ENCODE peak calls at places on chromosomes 4 and X, in six cellular contexts. One of them, this sample, is unnamed.
A peak's percentile ranks its signal among the peaks of the same experiment; 100 is the strongest.

GRCh38 chrX:66064261-66064660 is 24.4 kb upstream of the VSIG4 start:
- DNase-seq in astrocyte: no peak
- DNase-seq in cardiac muscle cell: no peak
- DNase-seq in fibroblast of the aortic adventitia: no peak
- DNase-seq in tibial nerve: no peak
- DNase-seq in A673: no peak
- DNase-seq in this sample: no peak

GRCh38 chrX:38052096-38052495 is 45.7 kb downstream of the SYTL5 start:
- DNase-seq in astrocyte: peak; percentile 96
- DNase-seq in cardiac muscle cell: peak; percentile 74
- DNase-seq in fibroblast of the aortic adventitia: peak; percentile 78
- DNase-seq in tibial nerve: no peak
- DNase-seq in A673: peak; percentile 67
- DNase-seq in this sample: peak; percentile 80

GRCh38 chr4:90570615-90571014 is 443.4 kb downstream of the CCSER1 start:
- DNase-seq in astrocyte: no peak
- DNase-seq in cardiac muscle cell: no peak
- DNase-seq in fibroblast of the aortic adventitia: no peak
- DNase-seq in tibial nerve: no peak
- DNase-seq in A673: no peak
- DNase-seq in this sample: no peak

GRCh38 chrX:68650491-68650890 is 3.0 kb downstream of the STARD8 start:
- DNase-seq in astrocyte: peak; percentile 33
- DNase-seq in cardiac muscle cell: no peak
- DNase-seq in fibroblast of the aortic adventitia: no peak
- DNase-seq in tibial nerve: no peak
- DNase-seq in A673: no peak
- DNase-seq in this sample: peak; percentile 46

GRCh38 chr4:132934901-132935300 is 214.2 kb upstream of the PCDH10 start:
- DNase-seq in astrocyte: no peak
- DNase-seq in cardiac muscle cell: no peak
- DNase-seq in fibroblast of the aortic adventitia: no peak
- DNase-seq in tibial nerve: no peak
- DNase-seq in A673: no peak
- DNase-seq in this sample: no peak

GRCh38 chr4:178881937-178882336 is 1439.7 kb upstream of the AGA start:
- DNase-seq in astrocyte: no peak
- DNase-seq in cardiac muscle cell: no peak
- DNase-seq in fibroblast of the aortic adventitia: no peak
- DNase-seq in tibial nerve: no peak
- DNase-seq in A673: no peak
- DNase-seq in this sample: no peak

GRCh38 chr4:82352825-82353370 is 20.9 kb downstream of the HNRNPD start:
- DNase-seq in astrocyte: no peak
- DNase-seq in cardiac muscle cell: no peak
- DNase-seq in fibroblast of the aortic adventitia: no peak
- DNase-seq in tibial nerve: no peak
- DNase-seq in A673: no peak
- DNase-seq in this sample: no peak

GRCh38 chr4:116829187-116829586 is 256.2 kb downstream of the TRAM1L1 start:
- DNase-seq in astrocyte: no peak
- DNase-seq in cardiac muscle cell: no peak
- DNase-seq in fibroblast of the aortic adventitia: no peak
- DNase-seq in tibial nerve: no peak
- DNase-seq in A673: no peak
- DNase-seq in this sample: no peak

GRCh38 chr4:5893013-5893580 is at the start of gene CRMP1:
- DNase-seq in astrocyte: no peak
- DNase-seq in cardiac muscle cell: peak; percentile 19
- DNase-seq in fibroblast of the aortic adventitia: no peak
- DNase-seq in tibial nerve: no peak
- DNase-seq in A673: peak; percentile 82
- DNase-seq in this sample: no peak

DNA sequence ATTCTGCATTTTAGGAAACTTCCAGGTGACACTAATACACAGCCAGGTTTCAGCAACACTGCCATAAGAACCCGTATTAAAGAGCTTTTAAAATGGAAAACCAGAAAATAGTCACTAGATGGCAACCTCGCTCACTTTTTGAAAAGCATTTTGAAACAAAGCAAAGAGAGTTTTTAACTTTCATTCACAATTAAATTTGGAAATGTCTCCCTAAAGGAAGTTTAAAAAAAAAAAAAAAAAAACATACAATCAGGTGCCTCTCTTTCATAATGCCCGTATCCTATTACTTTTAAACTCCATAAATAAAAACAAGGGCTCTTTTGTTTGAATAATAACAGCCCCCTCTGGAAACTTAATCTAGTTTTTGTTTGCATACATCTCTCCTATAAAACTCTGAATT is 20.3 kb downstream of the MEPE start:
- DNase-seq in astrocyte: peak; percentile 23
- DNase-seq in cardiac muscle cell: peak; percentile 70
- DNase-seq in fibroblast of the aortic adventitia: peak; percentile 80
- DNase-seq in tibial nerve: no peak
- DNase-seq in A673: peak; percentile 61
- DNase-seq in this sample: peak; percentile 61
- TF ChIP-seq CTCF in astrocyte: peak; percentile 39
- TF ChIP-seq CTCF in cardiac muscle cell: peak; percentile 54
- TF ChIP-seq CTCF in fibroblast of the aortic adventitia: peak; percentile 45
- TF ChIP-seq CTCF in tibial nerve: peak; percentile 28
- TF ChIP-seq CTCF in A673: peak; percentile 46
- TF ChIP-seq CTCF in this sample: peak; percentile 64

GRCh38 chr4:3044812-3045499 is 29.4 kb downstream of the HTT-AS start:
- DNase-seq in astrocyte: no peak
- DNase-seq in cardiac muscle cell: no peak
- DNase-seq in fibroblast of the aortic adventitia: no peak
- DNase-seq in tibial nerve: no peak
- DNase-seq in A673: no peak
- DNase-seq in this sample: no peak

GRCh38 chr4:3046149-3046548 is 28.2 kb downstream of the HTT-AS start:
- DNase-seq in astrocyte: no peak
- DNase-seq in cardiac muscle cell: no peak
- DNase-seq in fibroblast of the aortic adventitia: no peak
- DNase-seq in tibial nerve: no peak
- DNase-seq in A673: no peak
- DNase-seq in this sample: no peak

GRCh38 chr4:3046623-3047022 is 27.7 kb downstream of the HTT-AS start:
- DNase-seq in astrocyte: no peak
- DNase-seq in cardiac muscle cell: no peak
- DNase-seq in fibroblast of the aortic adventitia: no peak
- DNase-seq in tibial nerve: no peak
- DNase-seq in A673: no peak
- DNase-seq in this sample: no peak

GRCh38 chr4:3045500-3045850 is 28.9 kb downstream of the HTT-AS start:
- DNase-seq in astrocyte: peak; percentile 51
- DNase-seq in cardiac muscle cell: peak; percentile 72
- DNase-seq in fibroblast of the aortic adventitia: peak; percentile 51
- DNase-seq in tibial nerve: peak; percentile 28
- DNase-seq in A673: no peak
- DNase-seq in this sample: peak; percentile 64

DNA sequence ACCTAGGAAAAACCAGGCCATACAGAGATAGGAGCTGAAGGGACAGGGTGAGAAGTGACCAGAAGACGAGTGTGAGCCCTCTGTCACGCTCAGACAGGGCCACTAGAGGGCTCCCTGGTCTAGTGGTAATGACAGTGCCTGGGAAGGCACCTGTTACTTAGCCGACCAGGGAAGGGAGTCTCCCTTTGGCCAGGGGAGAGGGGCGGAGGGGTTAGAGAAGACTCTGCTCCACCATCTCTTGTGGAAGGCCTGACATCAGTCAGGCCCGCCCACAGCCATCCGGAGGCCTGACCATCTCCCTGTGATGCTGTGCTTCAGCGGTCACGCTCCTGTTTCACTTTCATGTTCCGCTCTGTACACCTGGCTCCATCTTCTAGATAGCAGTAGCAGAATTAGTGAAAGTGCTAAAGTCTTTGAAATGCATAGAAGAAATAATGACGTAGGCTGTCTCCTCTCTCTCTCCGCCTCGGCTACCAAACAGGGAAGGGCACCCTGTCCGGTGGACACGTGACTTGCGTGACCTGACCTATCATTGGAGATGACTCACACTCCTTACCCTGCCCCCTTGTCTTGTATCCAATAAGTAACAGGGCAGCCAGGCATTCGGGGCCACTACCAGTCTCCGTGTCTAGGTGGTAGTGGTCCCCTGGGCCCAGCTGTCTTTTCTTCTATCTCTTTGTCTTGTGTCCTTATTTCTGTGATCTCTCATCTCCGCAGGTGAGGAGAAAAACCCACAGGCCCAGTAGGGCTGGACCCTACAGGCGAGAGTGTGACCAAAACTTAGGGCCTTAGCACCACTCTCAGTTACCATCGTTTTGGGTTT is 26.7 kb downstream of the HTT-AS start:
- DNase-seq in astrocyte: no peak
- DNase-seq in cardiac muscle cell: peak; percentile 58
- DNase-seq in fibroblast of the aortic adventitia: peak; percentile 46
- DNase-seq in tibial nerve: peak; percentile 57
- DNase-seq in A673: peak; percentile 58
- DNase-seq in this sample: peak; percentile 40
- H3K4me3 ChIP-seq in astrocyte: no peak overlapping the region
- H3K4me3 ChIP-seq in cardiac muscle cell: no peak overlapping the region
- H3K4me3 ChIP-seq in fibroblast of the aortic adventitia: no peak overlapping the region
- H3K4me3 ChIP-seq in tibial nerve: no peak overlapping the region
- H3K4me3 ChIP-seq in A673: no peak overlapping the region
- H3K4me3 ChIP-seq in this sample: no peak overlapping the region

GRCh38 chr4:97548186-97548585 is 595.1 kb downstream of the STPG2 start:
- DNase-seq in astrocyte: no peak
- DNase-seq in cardiac muscle cell: no peak
- DNase-seq in fibroblast of the aortic adventitia: no peak
- DNase-seq in tibial nerve: no peak
- DNase-seq in A673: no peak
- DNase-seq in this sample: no peak

DNA sequence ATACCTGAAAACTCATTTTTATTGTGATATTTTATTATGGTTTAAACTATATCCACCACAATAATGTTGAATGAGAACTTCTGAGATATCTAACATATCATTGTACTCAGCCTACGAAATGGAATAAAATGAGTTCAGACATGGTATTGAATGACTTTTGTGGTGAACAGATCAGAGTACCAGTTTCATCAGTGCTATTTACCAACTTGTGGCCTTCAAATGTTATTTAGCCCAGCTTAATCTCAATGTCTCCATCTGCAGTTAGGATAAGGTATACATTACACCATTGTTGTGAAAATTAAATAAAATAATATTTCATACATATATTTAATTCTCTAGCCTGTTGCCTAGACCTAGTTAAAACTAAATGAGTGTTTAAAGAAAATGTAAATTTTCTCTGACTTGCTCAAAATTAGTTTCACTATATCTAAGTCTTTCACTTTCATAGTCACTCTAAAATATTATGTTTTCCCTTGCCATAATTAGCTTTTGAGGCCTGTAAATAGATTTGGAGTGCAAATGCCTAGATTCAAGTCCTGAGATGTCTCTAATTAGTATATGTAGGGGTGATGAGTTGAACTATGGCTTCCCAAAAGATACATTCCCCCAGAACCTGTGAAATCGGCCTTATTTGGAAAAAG is 594.2 kb downstream of the STPG2 start:
- DNase-seq in astrocyte: no peak
- DNase-seq in cardiac muscle cell: no peak
- DNase-seq in fibroblast of the aortic adventitia: no peak
- DNase-seq in tibial nerve: no peak
- DNase-seq in A673: no peak
- DNase-seq in this sample: no peak
- TF ChIP-seq CTCF in astrocyte: no peak
- TF ChIP-seq CTCF in cardiac muscle cell: no peak
- TF ChIP-seq CTCF in fibroblast of the aortic adventitia: no peak
- TF ChIP-seq CTCF in tibial nerve: no peak
- TF ChIP-seq CTCF in A673: no peak
- TF ChIP-seq CTCF in this sample: no peak

GRCh38 chrX:24506082-24506481 is 41.0 kb downstream of the PDK3 start:
- DNase-seq in astrocyte: peak; percentile 28
- DNase-seq in cardiac muscle cell: peak; percentile 11
- DNase-seq in fibroblast of the aortic adventitia: peak; percentile 17
- DNase-seq in tibial nerve: no peak
- DNase-seq in A673: no peak
- DNase-seq in this sample: peak; percentile 14
- H3K4me3 ChIP-seq in astrocyte: no peak overlapping the region
- H3K4me3 ChIP-seq in cardiac muscle cell: no peak overlapping the region
- H3K4me3 ChIP-seq in fibroblast of the aortic adventitia: no peak overlapping the region
- H3K4me3 ChIP-seq in tibial nerve: no peak overlapping the region
- H3K4me3 ChIP-seq in A673: no peak overlapping the region
- H3K4me3 ChIP-seq in this sample: no peak overlapping the region

GRCh38 chr4:26425953-26426352 is 64.3 kb downstream of the CCKAR start:
- DNase-seq in astrocyte: no peak
- DNase-seq in cardiac muscle cell: no peak
- DNase-seq in fibroblast of the aortic adventitia: no peak
- DNase-seq in tibial nerve: no peak
- DNase-seq in A673: no peak
- DNase-seq in this sample: no peak

GRCh38 chr4:26426892-26427291 is 63.4 kb downstream of the CCKAR start:
- DNase-seq in astrocyte: no peak
- DNase-seq in cardiac muscle cell: no peak
- DNase-seq in fibroblast of the aortic adventitia: no peak
- DNase-seq in tibial nerve: no peak
- DNase-seq in A673: no peak
- DNase-seq in this sample: no peak

GRCh38 chr4:26420903-26421302 is 69.4 kb downstream of the CCKAR start:
- DNase-seq in astrocyte: peak; percentile 51
- DNase-seq in cardiac muscle cell: no peak
- DNase-seq in fibroblast of the aortic adventitia: peak; percentile 39
- DNase-seq in tibial nerve: no peak
- DNase-seq in A673: no peak
- DNase-seq in this sample: peak; percentile 22

GRCh38 chr4:26424143-26424542 is 66.1 kb downstream of the CCKAR start:
- DNase-seq in astrocyte: peak; percentile 12
- DNase-seq in cardiac muscle cell: no peak
- DNase-seq in fibroblast of the aortic adventitia: no peak
- DNase-seq in tibial nerve: no peak
- DNase-seq in A673: no peak
- DNase-seq in this sample: no peak

DNA sequence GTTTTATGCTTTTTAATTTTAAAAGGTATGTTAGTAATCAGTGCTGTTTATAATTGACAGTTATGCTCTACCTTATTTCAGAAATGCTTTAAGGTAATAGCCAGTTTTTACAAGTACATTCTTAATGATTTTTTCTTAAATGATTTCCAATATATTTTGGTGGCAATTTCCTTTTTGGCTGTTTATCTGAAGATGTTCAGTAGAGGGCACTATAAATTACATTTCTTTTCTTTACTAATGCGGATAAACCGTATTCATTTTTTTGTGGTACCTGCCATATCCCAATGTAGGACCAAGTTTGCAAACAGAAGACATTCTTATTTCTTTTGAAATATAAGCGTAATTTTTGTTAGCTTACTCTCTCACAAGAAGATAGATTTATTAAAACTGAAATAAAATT is 65.4 kb downstream of the CCKAR start:
- DNase-seq in astrocyte: no peak
- DNase-seq in cardiac muscle cell: no peak
- DNase-seq in fibroblast of the aortic adventitia: no peak
- DNase-seq in tibial nerve: no peak
- DNase-seq in A673: peak; percentile 13
- DNase-seq in this sample: no peak
- TF ChIP-seq CTCF in astrocyte: peak; percentile 22
- TF ChIP-seq CTCF in cardiac muscle cell: peak; percentile 31
- TF ChIP-seq CTCF in fibroblast of the aortic adventitia: no peak
- TF ChIP-seq CTCF in tibial nerve: no peak
- TF ChIP-seq CTCF in A673: peak; percentile 57
- TF ChIP-seq CTCF in this sample: peak; percentile 24